ENCODE peak calls at places on chromosomes 2 and 18, in nine cellular contexts. X, K, P, N, M, Z, R, U and L are unnamed samples. For H3K27me3, the result is how much of the 10 kb centered on the place peaks cover.

GRCh38 chr18:64260810-64261209 is 111.9 kb upstream of the LINC00305 start:
- ATAC-seq in X (no peak), Z (no peak), P (no peak), M (no peak), R (no peak), U (no peak), K (no peak), N (no peak), L (no peak)

GRCh38 chr2:101040761-101041160 is 38.7 kb downstream of the RPL31 start:
- ATAC-seq in R (no peak), K (no peak), P (no peak), X (no peak), Z (peak), M (no peak), N (no peak), U (no peak), L (no peak)

GRCh38 chr2:33377048-33377447 is 99.4 kb upstream of the RASGRP3 start:
- ATAC-seq in M (no peak), X (peak), P (no peak), K (no peak), R (no peak), U (no peak), N (no peak), Z (peak), L (peak)

GRCh38 chr2:205190528-205190927 is 491.8 kb upstream of the NRP2 start:
- ATAC-seq in M (no peak), R (no peak), U (no peak), X (no peak), Z (no peak), P (no peak), K (no peak), N (no peak), L (no peak)

GRCh38 chr2:155980941-155981561 is 351.5 kb downstream of the NR4A2 start:
- ATAC-seq in M (no peak), U (peak), N (no peak), R (no peak), P (no peak), Z (no peak), K (no peak), X (no peak), L (no peak)

GRCh38 chr2:207163815-207164747 is 1.7 kb downstream of the KLF7 start:
- ATAC-seq in M (peak), P (peak), R (peak), K (no peak), U (peak), N (peak), X (peak), Z (peak), L (peak)

GRCh38 chr18:3213231-3214059 is 6.3 kb downstream of the MYOM1 start:
- ATAC-seq in Z (peak), K (peak), R (no peak), N (no peak), X (no peak), U (no peak), P (no peak), M (no peak), L (no peak)

GRCh38 chr2:159904565-159905281 is 106.7 kb upstream of the CD302 start:
- ATAC-seq in N (no peak), Z (peak), U (peak), P (peak), X (peak), K (peak), M (peak), R (peak), L (peak)

GRCh38 chr2:42962521-42962953 is 170.2 kb upstream of the HAAO start:
- ATAC-seq in Z (no peak), P (no peak), U (no peak), M (no peak), X (no peak), R (no peak), K (peak), N (no peak), L (no peak)

GRCh38 chr2:37617119-37617892 is 54.1 kb downstream of the CDC42EP3 start:
- ATAC-seq in N (no peak), R (no peak), X (no peak), P (no peak), U (no peak), M (no peak), Z (peak), K (no peak), L (no peak)

DNA sequence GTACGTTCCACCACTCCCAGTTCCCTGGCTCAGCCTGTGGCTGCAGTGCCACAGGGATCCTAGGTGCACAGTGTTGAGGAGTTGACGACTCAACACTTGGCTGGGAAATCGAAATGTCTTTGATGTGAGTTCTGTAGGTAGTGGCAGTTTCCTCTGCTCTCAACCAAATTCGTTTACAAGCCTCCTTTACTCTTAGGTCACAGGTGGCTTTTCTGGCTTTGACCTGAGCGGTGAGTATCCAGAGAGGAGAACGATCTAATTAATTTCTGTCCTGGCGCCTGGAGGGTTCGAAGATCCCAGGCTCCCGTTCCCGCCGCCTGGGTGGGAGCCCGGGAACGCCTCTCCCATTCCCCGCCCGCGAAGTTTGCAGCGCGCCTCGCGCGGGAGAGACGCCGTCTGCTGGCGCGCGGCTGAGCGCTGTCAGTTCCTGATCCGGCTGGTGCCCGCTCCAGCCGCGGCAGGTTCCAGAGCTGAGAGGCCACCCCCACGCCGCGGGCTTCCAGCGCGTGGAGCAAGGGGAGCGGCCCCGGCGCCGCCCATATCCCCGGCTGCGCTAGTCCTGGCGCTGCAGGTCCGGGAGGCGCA is at the start of gene LAMA3:
- ATAC-seq in K (peak), M (peak), P (peak), R (peak), N (peak), Z (peak), U (peak), X (peak), L (peak)
- TF ChIP-seq CTCF in K (no peak), M (peak), P (peak), R (peak), N (peak), Z (no peak), U (peak), X (no peak), L (no peak)

GRCh38 chr2:19171409-19171808 is 187.0 kb downstream of the OSR1 start:
- ATAC-seq in N (no peak), R (no peak), M (no peak), X (no peak), P (no peak), K (no peak), U (no peak), Z (no peak), L (no peak)
- H3K27me3 ChIP-seq in N (under half), R (under half), M (under half), X (under half), P (under half), K (under half), U (under half), Z (under half), L (under half)

GRCh38 chr2:59932341-59932740 is 621.1 kb downstream of the BCL11A start:
- ATAC-seq in X (no peak), P (no peak), K (no peak), R (no peak), U (no peak), M (no peak), Z (no peak), N (no peak), L (no peak)
- TF ChIP-seq CTCF in X (no peak), P (no peak), K (no peak), R (no peak), U (no peak), M (peak), Z (no peak), N (peak), L (no peak)

DNA sequence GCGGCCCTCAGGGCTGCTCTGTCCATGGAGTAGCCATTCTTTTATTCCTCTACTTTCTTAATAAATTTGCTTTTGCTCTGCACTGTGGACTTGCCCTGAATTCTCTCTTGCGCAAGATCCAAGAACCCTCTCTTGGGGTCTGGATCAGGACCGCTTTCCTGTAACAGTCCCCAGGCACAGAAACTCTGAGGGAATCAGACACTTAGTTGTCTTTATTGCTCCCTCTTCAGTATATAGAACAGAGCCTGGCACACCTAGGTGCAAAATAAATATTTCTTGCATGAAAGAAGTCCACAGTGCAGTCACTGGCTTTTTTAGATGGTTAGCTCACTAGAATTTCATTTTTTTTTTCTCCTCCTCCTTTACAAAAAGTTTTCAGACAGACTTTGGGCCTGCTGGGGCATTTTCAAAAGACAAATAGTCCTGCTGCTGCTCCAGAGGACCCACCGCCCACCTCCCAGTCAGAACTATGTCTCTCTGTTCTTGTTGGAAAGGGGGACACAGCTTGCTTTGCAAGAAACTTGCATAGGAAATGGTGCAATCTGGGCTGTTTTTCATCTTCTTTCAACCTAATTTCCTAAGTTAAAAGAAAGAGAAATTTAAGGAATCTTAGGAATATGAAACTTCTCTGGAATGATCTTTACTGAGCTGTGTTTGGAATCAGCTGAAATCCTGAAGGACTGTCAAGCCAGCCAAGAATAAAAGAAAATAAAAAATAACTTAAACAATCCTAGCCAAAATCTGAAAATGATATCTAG is 31.7 kb upstream of the MAP4K3 start:
- ATAC-seq in M (no peak), K (no peak), U (no peak), X (peak), R (no peak), N (peak), Z (peak), P (no peak), L (peak)
- H3K27me3 ChIP-seq in M (under half), K (under half), U (under half), X (under half), R (under half), N (under half), Z (under half), P (under half), L (under half)

DNA sequence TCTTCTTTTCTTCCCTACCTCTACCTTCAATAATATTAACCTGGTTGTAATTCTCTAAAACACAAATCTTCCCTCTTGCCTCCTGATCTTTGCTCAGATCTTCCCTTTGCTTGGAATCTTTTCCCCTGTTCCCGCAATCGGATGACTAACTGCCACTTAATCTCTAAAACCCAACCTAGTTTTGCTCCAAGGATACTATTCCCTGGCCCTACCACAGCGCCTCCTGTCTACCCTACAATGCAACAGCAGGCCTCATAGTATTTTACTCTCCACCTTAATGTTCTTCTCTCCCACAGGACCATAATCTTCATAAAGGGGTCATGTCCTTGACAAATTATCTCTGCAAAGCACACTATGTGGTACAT is 246.8 kb upstream of the TNP1 start:
- ATAC-seq in U (no peak), P (no peak), X (no peak), Z (no peak), N (no peak), R (no peak), M (peak), K (no peak), L (no peak)
- TF ChIP-seq CTCF in U (peak), P (peak), X (no peak), Z (no peak), N (peak), R (peak), M (peak), K (no peak), L (no peak)

DNA sequence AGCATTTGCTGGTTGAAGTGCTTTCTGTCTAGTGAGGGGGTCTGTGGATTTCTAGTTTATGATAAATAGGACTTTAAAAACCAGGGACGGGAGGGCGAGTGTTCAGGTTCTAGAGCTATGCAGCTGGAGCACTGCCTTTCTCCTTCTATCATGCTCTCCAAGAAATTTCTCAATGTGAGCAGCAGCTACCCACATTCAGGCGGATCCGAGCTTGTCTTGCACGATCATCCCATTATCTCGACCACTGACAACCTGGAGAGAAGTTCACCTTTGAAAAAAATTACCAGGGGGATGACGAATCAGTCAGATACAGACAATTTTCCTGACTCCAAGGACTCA is at the start of gene TBR1:
- ATAC-seq in P (no peak), N (no peak), K (no peak), Z (no peak), M (peak), X (no peak), U (no peak), R (no peak), L (no peak)
- H3K27me3 ChIP-seq in P (half or more), N (half or more), K (under half), Z (half or more), M (half or more), X (under half), U (under half), R (half or more), L (half or more)

DNA sequence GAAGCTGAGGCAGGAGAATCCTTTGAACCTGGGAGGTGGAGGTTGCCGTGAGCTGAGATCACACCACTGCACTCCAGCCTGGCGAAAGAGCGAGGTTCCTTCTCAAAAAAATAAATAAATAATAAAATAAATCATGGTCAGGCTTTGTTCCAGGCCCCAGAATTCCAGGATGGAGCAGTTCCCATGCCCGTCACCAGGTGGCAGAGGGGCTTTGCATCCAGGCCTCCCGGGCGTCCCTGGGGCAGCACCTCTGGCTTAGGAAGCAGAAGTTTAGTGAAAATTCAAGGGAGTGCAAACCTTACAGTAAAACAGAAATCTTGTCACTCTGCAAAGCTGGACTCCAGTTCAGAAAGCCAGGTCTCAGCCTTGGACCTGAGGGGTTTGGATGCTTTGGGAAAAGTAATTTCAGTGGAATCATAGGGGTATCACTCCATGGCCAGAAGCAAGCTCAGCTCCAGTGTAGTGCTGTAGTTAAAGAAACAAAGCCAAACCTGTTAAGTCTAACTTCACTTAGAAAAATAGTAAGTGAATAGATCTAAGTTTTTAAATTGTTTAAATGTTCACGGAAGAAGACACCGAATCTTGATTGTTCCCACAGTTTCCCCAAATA is 512.7 kb downstream of the CMPK2 start:
- ATAC-seq in K (no peak), P (peak), Z (peak), X (peak), N (peak), M (peak), U (peak), R (peak), L (no peak)
- TF ChIP-seq CTCF in K (no peak), P (peak), Z (peak), X (peak), N (peak), M (peak), U (peak), R (peak), L (no peak)

GRCh38 chr18:34222396-34223163 is 2.1 kb downstream of the NOL4 start:
- ATAC-seq in M (peak), Z (peak), P (peak), K (no peak), X (peak), R (peak), N (peak), U (peak), L (no peak)
- H3K27me3 ChIP-seq in M (half or more), Z (under half), P (half or more), K (under half), X (under half), R (half or more), N (under half), U (under half), L (half or more)

DNA sequence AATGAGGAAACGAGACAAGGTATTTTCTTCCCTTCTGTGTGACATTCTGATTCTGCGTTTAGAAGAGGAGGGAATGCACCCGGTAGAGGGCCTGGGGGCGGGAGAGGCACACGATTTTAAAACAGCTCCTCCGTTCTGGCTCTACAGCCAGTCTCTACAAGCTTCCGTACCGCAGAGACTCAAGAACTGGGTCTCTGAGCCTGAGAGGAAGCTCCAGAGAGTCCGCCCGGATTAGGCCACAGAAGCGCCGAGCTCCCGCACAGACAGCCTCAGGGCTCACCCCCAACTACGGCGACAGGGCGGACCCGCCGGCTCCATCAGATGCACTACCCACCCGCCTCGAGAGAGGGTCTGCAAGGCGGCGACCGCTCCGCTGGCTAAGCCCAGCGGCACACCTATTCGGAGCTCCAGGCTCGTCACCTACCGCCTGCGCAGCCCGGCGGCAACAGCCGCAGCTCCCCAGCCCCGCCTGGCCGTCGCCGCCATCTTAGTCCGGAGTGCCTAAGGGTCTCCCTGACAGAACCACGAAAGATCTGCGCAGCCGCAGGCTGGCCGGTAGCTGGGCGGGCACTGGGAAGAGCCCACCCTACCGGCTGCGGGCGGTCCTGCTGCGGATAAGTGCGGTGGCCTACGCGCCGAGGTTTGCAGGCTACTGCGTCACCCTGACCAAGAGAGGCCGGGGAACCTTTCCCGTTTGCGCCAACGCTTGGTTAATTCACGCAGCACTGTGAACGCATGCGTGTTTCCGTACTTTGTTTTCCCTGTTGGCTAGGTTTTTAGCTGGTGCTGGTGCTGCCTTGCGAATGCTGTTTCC is at the start of gene NFU1:
- ATAC-seq in R (peak), U (peak), Z (peak), X (peak), N (peak), P (peak), M (peak), K (peak), L (peak)
- TF ChIP-seq CTCF in R (peak), U (peak), Z (peak), X (peak), N (peak), P (peak), M (peak), K (peak), L (peak)